ENCODE peak calls at places on chromosomes 13 and 19, in five cellular contexts. One of them, this sample, is unnamed.

GRCh38 chr13:25753976-25754375 is 297.8 kb downstream of the SHISA2 start:
- DNase-seq in CD8-positive, alpha-beta T cell: no peak
- DNase-seq in AG04450: no peak
- DNase-seq in heart right ventricle: no peak
- DNase-seq in right lobe of liver: no peak
- DNase-seq in this sample: peak; percentile 29

GRCh38 chr13:20667857-20668256 is 35.6 kb upstream of the IL17D start:
- DNase-seq in CD8-positive, alpha-beta T cell: no peak
- DNase-seq in AG04450: no peak
- DNase-seq in heart right ventricle: no peak
- DNase-seq in right lobe of liver: no peak
- DNase-seq in this sample: peak; percentile 10

GRCh38 chr13:83819611-83820010 is 62.7 kb downstream of the SLITRK1 start:
- DNase-seq in CD8-positive, alpha-beta T cell: no peak
- DNase-seq in right lobe of liver: no peak
- DNase-seq in AG04450: no peak
- DNase-seq in heart right ventricle: no peak
- DNase-seq in this sample: peak; percentile 65

GRCh38 chr19:39539165-39539518 is 819 bp downstream of the EID2 start:
- DNase-seq in heart right ventricle: no peak
- DNase-seq in CD8-positive, alpha-beta T cell: no peak
- DNase-seq in AG04450: no peak
- DNase-seq in right lobe of liver: no peak
- DNase-seq in this sample: no peak

GRCh38 chr13:27573265-27573664 is 47.1 kb downstream of the LNX2 start:
- DNase-seq in heart right ventricle: no peak
- DNase-seq in CD8-positive, alpha-beta T cell: no peak
- DNase-seq in AG04450: peak; percentile 15
- DNase-seq in right lobe of liver: no peak
- DNase-seq in this sample: peak; percentile 27

GRCh38 chr19:45613926-45614725 is 12.1 kb upstream of the GPR4 start:
- DNase-seq in right lobe of liver: no peak
- DNase-seq in AG04450: peak; percentile 55
- DNase-seq in heart right ventricle: no peak
- DNase-seq in CD8-positive, alpha-beta T cell: no peak
- DNase-seq in this sample: peak; percentile 87

GRCh38 chr19:27775395-27775794 is 1437.6 kb downstream of the UQCRFS1 start:
- DNase-seq in AG04450: no peak
- DNase-seq in heart right ventricle: no peak
- DNase-seq in CD8-positive, alpha-beta T cell: no peak
- DNase-seq in right lobe of liver: no peak
- DNase-seq in this sample: no peak

GRCh38 chr13:45332831-45333219 is 8.2 kb downstream of the TPT1 start:
- DNase-seq in CD8-positive, alpha-beta T cell: no peak
- DNase-seq in right lobe of liver: no peak
- DNase-seq in AG04450: no peak
- DNase-seq in heart right ventricle: no peak
- DNase-seq in this sample: no peak

GRCh38 chr13:31970237-31970930 is 61.2 kb upstream of the FRY start:
- DNase-seq in heart right ventricle: no peak
- DNase-seq in CD8-positive, alpha-beta T cell: no peak
- DNase-seq in right lobe of liver: no peak
- DNase-seq in AG04450: peak; percentile 33
- DNase-seq in this sample: peak; percentile 51

GRCh38 chr19:8366961-8367326 is 3.0 kb downstream of the ANGPTL4 start:
- DNase-seq in right lobe of liver: no peak
- DNase-seq in CD8-positive, alpha-beta T cell: no peak
- DNase-seq in AG04450: no peak
- DNase-seq in heart right ventricle: no peak
- DNase-seq in this sample: peak; percentile 83

GRCh38 chr13:107742544-107742943 is 472.8 kb downstream of the LIG4 start:
- DNase-seq in AG04450: no peak
- DNase-seq in right lobe of liver: no peak
- DNase-seq in CD8-positive, alpha-beta T cell: no peak
- DNase-seq in heart right ventricle: no peak
- DNase-seq in this sample: no peak

GRCh38 chr19:32181356-32181920 is 164.0 kb upstream of the ZNF507 start:
- DNase-seq in right lobe of liver: no peak
- DNase-seq in CD8-positive, alpha-beta T cell: no peak
- DNase-seq in AG04450: no peak
- DNase-seq in heart right ventricle: no peak
- DNase-seq in this sample: no peak

GRCh38 chr13:35470671-35471465 is 5.6 kb downstream of the MAB21L1 start:
- DNase-seq in CD8-positive, alpha-beta T cell: no peak
- DNase-seq in AG04450: no peak
- DNase-seq in right lobe of liver: peak; percentile 41
- DNase-seq in heart right ventricle: peak; percentile 60
- DNase-seq in this sample: peak; percentile 39

GRCh38 chr19:10093295-10094186 is 7.4 kb downstream of the SHFL start:
- DNase-seq in heart right ventricle: no peak
- DNase-seq in AG04450: no peak
- DNase-seq in CD8-positive, alpha-beta T cell: no peak
- DNase-seq in right lobe of liver: no peak
- DNase-seq in this sample: no peak

GRCh38 chr19:38044267-38045111 is 137.5 kb downstream of the SIPA1L3 start:
- DNase-seq in heart right ventricle: no peak
- DNase-seq in AG04450: no peak
- DNase-seq in right lobe of liver: no peak
- DNase-seq in CD8-positive, alpha-beta T cell: no peak
- DNase-seq in this sample: no peak

GRCh38 chr13:28922341-28922740 is 102.2 kb downstream of the MTUS2 start:
- DNase-seq in right lobe of liver: no peak
- DNase-seq in CD8-positive, alpha-beta T cell: no peak
- DNase-seq in heart right ventricle: no peak
- DNase-seq in AG04450: no peak
- DNase-seq in this sample: no peak

GRCh38 chr19:1851581-1852293 is 3.5 kb upstream of the REXO1 start:
- DNase-seq in heart right ventricle: no peak
- DNase-seq in right lobe of liver: peak; percentile 57
- DNase-seq in AG04450: no peak
- DNase-seq in CD8-positive, alpha-beta T cell: peak; percentile 87
- DNase-seq in this sample: no peak

GRCh38 chr19:497861-498590 is 1.7 kb downstream of the MADCAM1 start:
- DNase-seq in CD8-positive, alpha-beta T cell: no peak
- DNase-seq in AG04450: no peak
- DNase-seq in right lobe of liver: no peak
- DNase-seq in heart right ventricle: no peak
- DNase-seq in this sample: no peak

GRCh38 chr13:28412981-28413380 is 81.9 kb downstream of the FLT1 start:
- DNase-seq in heart right ventricle: peak; percentile 57
- DNase-seq in CD8-positive, alpha-beta T cell: no peak
- DNase-seq in AG04450: no peak
- DNase-seq in right lobe of liver: no peak
- DNase-seq in this sample: no peak

GRCh38 chr19:9406798-9407352 is 28.5 kb downstream of the ZNF266 start:
- DNase-seq in right lobe of liver: peak; percentile 64
- DNase-seq in heart right ventricle: peak; percentile 82
- DNase-seq in AG04450: peak; percentile 55
- DNase-seq in CD8-positive, alpha-beta T cell: peak; percentile 58
- DNase-seq in this sample: peak; percentile 94

GRCh38 chr13:32537580-32538233 is 888 bp downstream of the N4BP2L2 start:
- DNase-seq in right lobe of liver: peak; percentile 59
- DNase-seq in heart right ventricle: peak; percentile 37
- DNase-seq in AG04450: no peak
- DNase-seq in CD8-positive, alpha-beta T cell: peak; percentile 42
- DNase-seq in this sample: peak; percentile 16

GRCh38 chr19:19747357-19748220 is 14.7 kb upstream of the ZNF14 start:
- DNase-seq in right lobe of liver: no peak
- DNase-seq in CD8-positive, alpha-beta T cell: no peak
- DNase-seq in heart right ventricle: no peak
- DNase-seq in AG04450: no peak
- DNase-seq in this sample: no peak

GRCh38 chr19:46080561-46080960 is 39.8 kb upstream of the IGFL4 start:
- DNase-seq in right lobe of liver: no peak
- DNase-seq in AG04450: peak; percentile 63
- DNase-seq in heart right ventricle: no peak
- DNase-seq in CD8-positive, alpha-beta T cell: no peak
- DNase-seq in this sample: peak; percentile 56

GRCh38 chr13:113854238-113855011 is 9.5 kb downstream of the GAS6 start:
- DNase-seq in AG04450: no peak
- DNase-seq in right lobe of liver: peak; percentile 53
- DNase-seq in heart right ventricle: no peak
- DNase-seq in CD8-positive, alpha-beta T cell: no peak
- DNase-seq in this sample: peak; percentile 66

GRCh38 chr13:98664047-98664446 is 87.1 kb upstream of the STK24 start:
- DNase-seq in AG04450: no peak
- DNase-seq in right lobe of liver: no peak
- DNase-seq in CD8-positive, alpha-beta T cell: no peak
- DNase-seq in heart right ventricle: no peak
- DNase-seq in this sample: peak; percentile 95

GRCh38 chr13:96796234-96796633 is 198.0 kb downstream of the OXGR1 start:
- DNase-seq in right lobe of liver: no peak
- DNase-seq in heart right ventricle: no peak
- DNase-seq in AG04450: no peak
- DNase-seq in CD8-positive, alpha-beta T cell: no peak
- DNase-seq in this sample: no peak

GRCh38 chr19:33430674-33431277 is 57.3 kb downstream of the CEBPG start:
- DNase-seq in CD8-positive, alpha-beta T cell: peak; percentile 64
- DNase-seq in AG04450: peak; percentile 34
- DNase-seq in right lobe of liver: peak; percentile 71
- DNase-seq in heart right ventricle: peak; percentile 70
- DNase-seq in this sample: peak; percentile 47

GRCh38 chr13:93235258-93236015 is 8.8 kb downstream of the GPC6 start:
- DNase-seq in CD8-positive, alpha-beta T cell: no peak
- DNase-seq in right lobe of liver: no peak
- DNase-seq in AG04450: no peak
- DNase-seq in heart right ventricle: no peak
- DNase-seq in this sample: no peak

GRCh38 chr19:56405062-56405461 is 930 bp downstream of the ZNF583 start:
- DNase-seq in AG04450: no peak
- DNase-seq in right lobe of liver: no peak
- DNase-seq in CD8-positive, alpha-beta T cell: peak; percentile 22
- DNase-seq in heart right ventricle: no peak
- DNase-seq in this sample: peak; percentile 11

GRCh38 chr19:57623091-57623490 is 9.0 kb downstream of the ZNF134 start:
- DNase-seq in AG04450: no peak
- DNase-seq in heart right ventricle: no peak
- DNase-seq in right lobe of liver: no peak
- DNase-seq in CD8-positive, alpha-beta T cell: no peak
- DNase-seq in this sample: no peak

GRCh38 chr19:38386968-38387549 is 775 bp downstream of the GGN start:
- DNase-seq in heart right ventricle: peak; percentile 28
- DNase-seq in right lobe of liver: no peak
- DNase-seq in CD8-positive, alpha-beta T cell: no peak
- DNase-seq in AG04450: no peak
- DNase-seq in this sample: peak; percentile 20

GRCh38 chr19:18223860-18224524 is 2.2 kb downstream of the PDE4C start:
- DNase-seq in CD8-positive, alpha-beta T cell: no peak
- DNase-seq in right lobe of liver: peak; percentile 72
- DNase-seq in heart right ventricle: peak; percentile 64
- DNase-seq in AG04450: no peak
- DNase-seq in this sample: no peak

GRCh38 chr13:95245072-95245471 is 56.2 kb downstream of the ABCC4 start:
- DNase-seq in heart right ventricle: no peak
- DNase-seq in right lobe of liver: no peak
- DNase-seq in AG04450: no peak
- DNase-seq in CD8-positive, alpha-beta T cell: no peak
- DNase-seq in this sample: no peak

GRCh38 chr13:65660696-65661095 is 1569.4 kb downstream of the PCDH9 start:
- DNase-seq in AG04450: no peak
- DNase-seq in CD8-positive, alpha-beta T cell: no peak
- DNase-seq in right lobe of liver: no peak
- DNase-seq in heart right ventricle: no peak
- DNase-seq in this sample: peak; percentile 42

GRCh38 chr13:75480691-75481175 is 1.2 kb downstream of the TBC1D4 start:
- DNase-seq in AG04450: no peak
- DNase-seq in CD8-positive, alpha-beta T cell: peak; percentile 28
- DNase-seq in right lobe of liver: peak; percentile 72
- DNase-seq in heart right ventricle: peak; percentile 59
- DNase-seq in this sample: peak; percentile 62
- H3K27ac ChIP-seq in AG04450: no peak overlapping the region
- H3K27ac ChIP-seq in CD8-positive, alpha-beta T cell: no peak overlapping the region
- H3K27ac ChIP-seq in right lobe of liver: no peak overlapping the region
- H3K27ac ChIP-seq in heart right ventricle: peak overlapping the region; percentile 85
- H3K27ac ChIP-seq in this sample: peak overlapping the region; percentile 5

GRCh38 chr13:52026246-52026626 is 1.7 kb downstream of the UTP14C start:
- DNase-seq in CD8-positive, alpha-beta T cell: no peak
- DNase-seq in AG04450: no peak
- DNase-seq in heart right ventricle: no peak
- DNase-seq in right lobe of liver: no peak
- DNase-seq in this sample: no peak
- TF ChIP-seq CTCF in CD8-positive, alpha-beta T cell: no peak
- TF ChIP-seq CTCF in AG04450: no peak
- TF ChIP-seq CTCF in heart right ventricle: no peak
- TF ChIP-seq CTCF in right lobe of liver: peak; percentile 28
- TF ChIP-seq CTCF in this sample: no peak

GRCh38 chr13:80870186-80870585 is 529.3 kb upstream of the SPRY2 start:
- DNase-seq in AG04450: no peak
- DNase-seq in heart right ventricle: no peak
- DNase-seq in CD8-positive, alpha-beta T cell: no peak
- DNase-seq in right lobe of liver: no peak
- DNase-seq in this sample: no peak
- H3K27ac ChIP-seq in AG04450: no peak overlapping the region
- H3K27ac ChIP-seq in heart right ventricle: no peak overlapping the region
- H3K27ac ChIP-seq in CD8-positive, alpha-beta T cell: no peak overlapping the region
- H3K27ac ChIP-seq in right lobe of liver: no peak overlapping the region
- H3K27ac ChIP-seq in this sample: no peak overlapping the region

GRCh38 chr19:47813995-47814328 is 7.8 kb upstream of the CRX start:
- DNase-seq in heart right ventricle: no peak
- DNase-seq in AG04450: no peak
- DNase-seq in right lobe of liver: no peak
- DNase-seq in CD8-positive, alpha-beta T cell: no peak
- DNase-seq in this sample: no peak

GRCh38 chr19:47813304-47813994 is 8.3 kb upstream of the CRX start:
- DNase-seq in right lobe of liver: peak; percentile 80
- DNase-seq in heart right ventricle: peak; percentile 77
- DNase-seq in AG04450: no peak
- DNase-seq in CD8-positive, alpha-beta T cell: peak; percentile 70
- DNase-seq in this sample: peak; percentile 41
- TF ChIP-seq CTCF in right lobe of liver: peak; percentile 60
- TF ChIP-seq CTCF in heart right ventricle: peak; percentile 44
- TF ChIP-seq CTCF in AG04450: peak; percentile 49
- TF ChIP-seq CTCF in CD8-positive, alpha-beta T cell: peak; percentile 62
- TF ChIP-seq CTCF in this sample: peak; percentile 60

GRCh38 chr19:4638828-4639530 is at the start of gene TNFAIP8L1:
- DNase-seq in CD8-positive, alpha-beta T cell: peak; percentile 99
- DNase-seq in right lobe of liver: peak; percentile 97
- DNase-seq in AG04450: peak; percentile 82
- DNase-seq in heart right ventricle: peak; percentile 98
- DNase-seq in this sample: peak; percentile 94

GRCh38 chr19:4640247-4641000 is 1.1 kb downstream of the TNFAIP8L1 start:
- DNase-seq in AG04450: no peak
- DNase-seq in heart right ventricle: no peak
- DNase-seq in right lobe of liver: peak; percentile 65
- DNase-seq in CD8-positive, alpha-beta T cell: no peak
- DNase-seq in this sample: no peak

GRCh38 chr19:4639531-4640246 is 373 bp downstream of the TNFAIP8L1 start:
- DNase-seq in AG04450: no peak
- DNase-seq in right lobe of liver: peak; percentile 78
- DNase-seq in heart right ventricle: peak; percentile 57
- DNase-seq in CD8-positive, alpha-beta T cell: no peak
- DNase-seq in this sample: no peak

GRCh38 chr19:4642625-4643024 is 3.3 kb downstream of the TNFAIP8L1 start:
- DNase-seq in heart right ventricle: no peak
- DNase-seq in right lobe of liver: no peak
- DNase-seq in CD8-positive, alpha-beta T cell: no peak
- DNase-seq in AG04450: no peak
- DNase-seq in this sample: no peak

GRCh38 chr19:4641132-4641531 is 1.8 kb downstream of the TNFAIP8L1 start:
- DNase-seq in right lobe of liver: no peak
- DNase-seq in heart right ventricle: no peak
- DNase-seq in AG04450: no peak
- DNase-seq in CD8-positive, alpha-beta T cell: no peak
- DNase-seq in this sample: no peak
- H3K27ac ChIP-seq in right lobe of liver: no peak overlapping the region
- H3K27ac ChIP-seq in heart right ventricle: peak overlapping the region; percentile 91
- H3K27ac ChIP-seq in AG04450: no peak overlapping the region
- H3K27ac ChIP-seq in CD8-positive, alpha-beta T cell: no peak overlapping the region
- H3K27ac ChIP-seq in this sample: no peak overlapping the region